ENCODE peak calls at places on chromosomes 3 and 15, in nine cellular contexts. One of them, this sample, is unnamed.
A peak's percentile ranks its signal among the peaks of the same experiment; 100 is the strongest.

GRCh38 chr3:111165411-111165810 is 93.8 kb downstream of the NECTIN3 start:
- DNase-seq in esophagus squamous epithelium: no peak
- DNase-seq in tibial artery: no peak
- DNase-seq in astrocyte of the spinal cord: no peak
- DNase-seq in foreskin fibroblast: no peak
- DNase-seq in mucosa of descending colon: no peak
- DNase-seq in A549: no peak
- DNase-seq in ovary: no peak
- DNase-seq in hepatocyte: no peak
- DNase-seq in this sample: no peak

GRCh38 chr15:69107025-69107620 is 53.3 kb upstream of the GLCE start:
- DNase-seq in ovary: no peak
- DNase-seq in foreskin fibroblast: no peak
- DNase-seq in A549: no peak
- DNase-seq in astrocyte of the spinal cord: no peak
- DNase-seq in hepatocyte: peak; percentile 33
- DNase-seq in mucosa of descending colon: no peak
- DNase-seq in tibial artery: no peak
- DNase-seq in esophagus squamous epithelium: no peak
- DNase-seq in this sample: no peak

GRCh38 chr3:126131881-126132750 is 48.2 kb upstream of the SLC41A3 start:
- DNase-seq in esophagus squamous epithelium: no peak
- DNase-seq in A549: no peak
- DNase-seq in ovary: peak; percentile 14
- DNase-seq in mucosa of descending colon: peak; percentile 6
- DNase-seq in hepatocyte: no peak
- DNase-seq in tibial artery: peak; percentile 14
- DNase-seq in foreskin fibroblast: no peak
- DNase-seq in astrocyte of the spinal cord: no peak
- DNase-seq in this sample: no peak

GRCh38 chr15:42148808-42149492 is 7.5 kb downstream of the PLA2G4F start:
- DNase-seq in esophagus squamous epithelium: no peak
- DNase-seq in mucosa of descending colon: no peak
- DNase-seq in hepatocyte: no peak
- DNase-seq in A549: no peak
- DNase-seq in tibial artery: no peak
- DNase-seq in ovary: no peak
- DNase-seq in astrocyte of the spinal cord: no peak
- DNase-seq in foreskin fibroblast: no peak
- DNase-seq in this sample: no peak

GRCh38 chr3:185250247-185250646 is 3.6 kb downstream of the EHHADH start:
- DNase-seq in foreskin fibroblast: no peak
- DNase-seq in esophagus squamous epithelium: no peak
- DNase-seq in hepatocyte: no peak
- DNase-seq in ovary: no peak
- DNase-seq in A549: no peak
- DNase-seq in mucosa of descending colon: no peak
- DNase-seq in astrocyte of the spinal cord: no peak
- DNase-seq in tibial artery: no peak
- DNase-seq in this sample: no peak

GRCh38 chr15:84598993-84599392 is 1.8 kb upstream of the ZSCAN2 start:
- DNase-seq in tibial artery: no peak
- DNase-seq in hepatocyte: peak; percentile 74
- DNase-seq in A549: peak; percentile 95
- DNase-seq in esophagus squamous epithelium: no peak
- DNase-seq in mucosa of descending colon: peak; percentile 42
- DNase-seq in foreskin fibroblast: peak; percentile 80
- DNase-seq in ovary: peak; percentile 37
- DNase-seq in astrocyte of the spinal cord: peak; percentile 56
- DNase-seq in this sample: no peak

GRCh38 chr3:72458365-72458764 is 389.9 kb downstream of the SHQ1 start:
- DNase-seq in foreskin fibroblast: no peak
- DNase-seq in mucosa of descending colon: peak; percentile 69
- DNase-seq in ovary: no peak
- DNase-seq in esophagus squamous epithelium: no peak
- DNase-seq in A549: no peak
- DNase-seq in astrocyte of the spinal cord: no peak
- DNase-seq in hepatocyte: peak; percentile 30
- DNase-seq in tibial artery: no peak
- DNase-seq in this sample: no peak

GRCh38 chr3:150210461-150211110 is 197.5 kb upstream of the TSC22D2 start:
- DNase-seq in A549: no peak
- DNase-seq in esophagus squamous epithelium: no peak
- DNase-seq in tibial artery: no peak
- DNase-seq in foreskin fibroblast: no peak
- DNase-seq in mucosa of descending colon: no peak
- DNase-seq in ovary: no peak
- DNase-seq in hepatocyte: no peak
- DNase-seq in astrocyte of the spinal cord: no peak
- DNase-seq in this sample: no peak

GRCh38 chr3:172577962-172578560 is 54.8 kb upstream of the TNFSF10 start:
- DNase-seq in foreskin fibroblast: no peak
- DNase-seq in hepatocyte: no peak
- DNase-seq in mucosa of descending colon: no peak
- DNase-seq in esophagus squamous epithelium: no peak
- DNase-seq in ovary: no peak
- DNase-seq in tibial artery: no peak
- DNase-seq in astrocyte of the spinal cord: no peak
- DNase-seq in A549: no peak
- DNase-seq in this sample: peak; percentile 11

GRCh38 chr3:18445421-18446066 is 20.4 kb upstream of the SATB1 start:
- DNase-seq in mucosa of descending colon: no peak
- DNase-seq in tibial artery: no peak
- DNase-seq in astrocyte of the spinal cord: no peak
- DNase-seq in esophagus squamous epithelium: no peak
- DNase-seq in foreskin fibroblast: peak; percentile 9
- DNase-seq in hepatocyte: peak; percentile 18
- DNase-seq in A549: no peak
- DNase-seq in ovary: peak; percentile 20
- DNase-seq in this sample: peak; percentile 67

GRCh38 chr3:127264292-127264691 is 23.6 kb downstream of the PRR20G start:
- DNase-seq in tibial artery: no peak
- DNase-seq in hepatocyte: no peak
- DNase-seq in A549: peak; percentile 7
- DNase-seq in astrocyte of the spinal cord: no peak
- DNase-seq in esophagus squamous epithelium: no peak
- DNase-seq in ovary: no peak
- DNase-seq in mucosa of descending colon: no peak
- DNase-seq in foreskin fibroblast: no peak
- DNase-seq in this sample: no peak

GRCh38 chr3:53850895-53851294 is 4.5 kb downstream of the IL17RB start:
- DNase-seq in mucosa of descending colon: no peak
- DNase-seq in A549: no peak
- DNase-seq in esophagus squamous epithelium: no peak
- DNase-seq in hepatocyte: peak; percentile 50
- DNase-seq in ovary: peak; percentile 70
- DNase-seq in foreskin fibroblast: peak; percentile 74
- DNase-seq in astrocyte of the spinal cord: peak; percentile 11
- DNase-seq in tibial artery: no peak
- DNase-seq in this sample: no peak

GRCh38 chr15:23038741-23039150 is 623 bp downstream of the TUBGCP5 start:
- DNase-seq in ovary: no peak
- DNase-seq in foreskin fibroblast: peak; percentile 70
- DNase-seq in astrocyte of the spinal cord: peak; percentile 63
- DNase-seq in mucosa of descending colon: no peak
- DNase-seq in tibial artery: no peak
- DNase-seq in A549: peak; percentile 67
- DNase-seq in hepatocyte: peak; percentile 23
- DNase-seq in esophagus squamous epithelium: no peak
- DNase-seq in this sample: peak; percentile 13

GRCh38 chr15:60362318-60363023 is 35.3 kb downstream of the ANXA2 start:
- DNase-seq in ovary: no peak
- DNase-seq in astrocyte of the spinal cord: peak; percentile 69
- DNase-seq in hepatocyte: no peak
- DNase-seq in esophagus squamous epithelium: no peak
- DNase-seq in foreskin fibroblast: peak; percentile 91
- DNase-seq in tibial artery: no peak
- DNase-seq in mucosa of descending colon: no peak
- DNase-seq in A549: peak; percentile 64
- DNase-seq in this sample: no peak

GRCh38 chr15:47987908-47988532 is 132.8 kb upstream of the SLC24A5 start:
- DNase-seq in mucosa of descending colon: no peak
- DNase-seq in ovary: peak; percentile 34
- DNase-seq in esophagus squamous epithelium: no peak
- DNase-seq in A549: peak; percentile 4
- DNase-seq in tibial artery: no peak
- DNase-seq in hepatocyte: peak; percentile 79
- DNase-seq in foreskin fibroblast: peak; percentile 78
- DNase-seq in astrocyte of the spinal cord: peak; percentile 71
- DNase-seq in this sample: peak; percentile 39

GRCh38 chr3:12430086-12430485 is 54.2 kb upstream of the TSEN2 start:
- DNase-seq in A549: no peak
- DNase-seq in hepatocyte: no peak
- DNase-seq in foreskin fibroblast: no peak
- DNase-seq in mucosa of descending colon: no peak
- DNase-seq in tibial artery: no peak
- DNase-seq in ovary: no peak
- DNase-seq in astrocyte of the spinal cord: no peak
- DNase-seq in esophagus squamous epithelium: no peak
- DNase-seq in this sample: no peak

GRCh38 chr3:51581529-51581928 is 43.0 kb downstream of the RAD54L2 start:
- DNase-seq in ovary: no peak
- DNase-seq in hepatocyte: peak; percentile 18
- DNase-seq in foreskin fibroblast: peak; percentile 51
- DNase-seq in esophagus squamous epithelium: no peak
- DNase-seq in A549: no peak
- DNase-seq in tibial artery: no peak
- DNase-seq in mucosa of descending colon: no peak
- DNase-seq in astrocyte of the spinal cord: no peak
- DNase-seq in this sample: no peak

GRCh38 chr3:30631237-30631961 is 25.0 kb downstream of the TGFBR2 start:
- DNase-seq in foreskin fibroblast: peak; percentile 48
- DNase-seq in mucosa of descending colon: peak; percentile 33
- DNase-seq in hepatocyte: no peak
- DNase-seq in ovary: no peak
- DNase-seq in tibial artery: no peak
- DNase-seq in astrocyte of the spinal cord: no peak
- DNase-seq in esophagus squamous epithelium: no peak
- DNase-seq in A549: no peak
- DNase-seq in this sample: peak; percentile 41

GRCh38 chr3:48398701-48399386 is 26.8 kb downstream of the FBXW12 start:
- DNase-seq in hepatocyte: peak; percentile 3
- DNase-seq in mucosa of descending colon: peak; percentile 19
- DNase-seq in esophagus squamous epithelium: no peak
- DNase-seq in tibial artery: no peak
- DNase-seq in foreskin fibroblast: no peak
- DNase-seq in ovary: no peak
- DNase-seq in astrocyte of the spinal cord: no peak
- DNase-seq in A549: no peak
- DNase-seq in this sample: no peak
- TF ChIP-seq CTCF in hepatocyte: no peak
- TF ChIP-seq CTCF in mucosa of descending colon: no peak
- TF ChIP-seq CTCF in esophagus squamous epithelium: no peak
- TF ChIP-seq CTCF in tibial artery: no peak
- TF ChIP-seq CTCF in foreskin fibroblast: no peak
- TF ChIP-seq CTCF in ovary: no peak
- TF ChIP-seq CTCF in astrocyte of the spinal cord: no peak
- TF ChIP-seq CTCF in A549: no peak
- TF ChIP-seq CTCF in this sample: no peak

DNA sequence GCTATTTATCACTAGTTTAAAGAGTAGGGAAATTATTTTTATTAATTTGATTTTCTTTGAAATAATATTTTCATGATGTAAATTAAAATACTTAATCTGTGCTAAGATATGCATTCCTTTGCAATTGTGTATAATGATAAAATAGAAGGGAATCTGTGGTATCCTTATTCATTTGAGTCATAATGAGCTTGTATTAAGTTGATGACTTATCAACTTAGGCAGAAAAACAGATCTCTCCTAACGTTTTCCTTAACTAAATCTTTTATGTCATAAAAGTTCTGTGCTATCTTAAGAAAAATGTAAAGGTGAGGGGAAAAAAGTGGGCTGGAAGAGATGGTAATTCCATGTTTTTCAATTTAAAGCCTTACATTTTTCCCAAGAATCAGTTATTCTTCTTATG is 1.9 kb downstream of the FGF7 start:
- DNase-seq in foreskin fibroblast: no peak
- DNase-seq in tibial artery: no peak
- DNase-seq in astrocyte of the spinal cord: no peak
- DNase-seq in mucosa of descending colon: no peak
- DNase-seq in esophagus squamous epithelium: no peak
- DNase-seq in ovary: no peak
- DNase-seq in hepatocyte: no peak
- DNase-seq in A549: no peak
- DNase-seq in this sample: no peak
- H3K4me3 ChIP-seq in foreskin fibroblast: peak overlapping the region; percentile 76
- H3K4me3 ChIP-seq in tibial artery: peak overlapping the region; percentile 22
- H3K4me3 ChIP-seq in astrocyte of the spinal cord: no peak overlapping the region
- H3K4me3 ChIP-seq in mucosa of descending colon: no peak overlapping the region
- H3K4me3 ChIP-seq in esophagus squamous epithelium: no peak overlapping the region
- H3K4me3 ChIP-seq in ovary: peak overlapping the region; percentile 51
- H3K4me3 ChIP-seq in hepatocyte: peak overlapping the region; percentile 8
- H3K4me3 ChIP-seq in A549: no peak overlapping the region
- H3K4me3 ChIP-seq in this sample: no peak overlapping the region

GRCh38 chr3:64262574-64263114 is 37.4 kb upstream of the PRICKLE2 start:
- DNase-seq in astrocyte of the spinal cord: no peak
- DNase-seq in esophagus squamous epithelium: no peak
- DNase-seq in hepatocyte: no peak
- DNase-seq in A549: no peak
- DNase-seq in mucosa of descending colon: no peak
- DNase-seq in ovary: no peak
- DNase-seq in tibial artery: no peak
- DNase-seq in foreskin fibroblast: no peak
- DNase-seq in this sample: no peak
- TF ChIP-seq CTCF in astrocyte of the spinal cord: peak; percentile 2
- TF ChIP-seq CTCF in esophagus squamous epithelium: no peak
- TF ChIP-seq CTCF in hepatocyte: no peak
- TF ChIP-seq CTCF in A549: no peak
- TF ChIP-seq CTCF in mucosa of descending colon: no peak
- TF ChIP-seq CTCF in ovary: no peak
- TF ChIP-seq CTCF in tibial artery: no peak
- TF ChIP-seq CTCF in foreskin fibroblast: no peak
- TF ChIP-seq CTCF in this sample: no peak

GRCh38 chr3:9778518-9779129 is 8.9 kb upstream of the CAMK1 start:
- DNase-seq in A549: no peak
- DNase-seq in foreskin fibroblast: peak; percentile 75
- DNase-seq in esophagus squamous epithelium: no peak
- DNase-seq in hepatocyte: no peak
- DNase-seq in astrocyte of the spinal cord: no peak
- DNase-seq in ovary: no peak
- DNase-seq in tibial artery: no peak
- DNase-seq in mucosa of descending colon: no peak
- DNase-seq in this sample: no peak

GRCh38 chr3:9780451-9780797 is 10.7 kb upstream of the CAMK1 start:
- DNase-seq in ovary: no peak
- DNase-seq in hepatocyte: no peak
- DNase-seq in foreskin fibroblast: no peak
- DNase-seq in A549: no peak
- DNase-seq in astrocyte of the spinal cord: no peak
- DNase-seq in esophagus squamous epithelium: no peak
- DNase-seq in tibial artery: no peak
- DNase-seq in mucosa of descending colon: no peak
- DNase-seq in this sample: no peak

GRCh38 chr3:9779721-9780450 is 10.1 kb upstream of the CAMK1 start:
- DNase-seq in tibial artery: no peak
- DNase-seq in mucosa of descending colon: no peak
- DNase-seq in esophagus squamous epithelium: no peak
- DNase-seq in foreskin fibroblast: no peak
- DNase-seq in ovary: no peak
- DNase-seq in hepatocyte: no peak
- DNase-seq in astrocyte of the spinal cord: no peak
- DNase-seq in A549: no peak
- DNase-seq in this sample: peak; percentile 95

GRCh38 chr3:9778102-9778501 is 8.4 kb upstream of the CAMK1 start:
- DNase-seq in mucosa of descending colon: no peak
- DNase-seq in esophagus squamous epithelium: no peak
- DNase-seq in tibial artery: no peak
- DNase-seq in foreskin fibroblast: peak; percentile 91
- DNase-seq in A549: no peak
- DNase-seq in astrocyte of the spinal cord: peak; percentile 62
- DNase-seq in hepatocyte: no peak
- DNase-seq in ovary: peak; percentile 50
- DNase-seq in this sample: peak; percentile 56

GRCh38 chr3:9779197-9779596 is 9.4 kb upstream of the CAMK1 start:
- DNase-seq in tibial artery: no peak
- DNase-seq in hepatocyte: no peak
- DNase-seq in ovary: no peak
- DNase-seq in esophagus squamous epithelium: no peak
- DNase-seq in mucosa of descending colon: no peak
- DNase-seq in A549: no peak
- DNase-seq in foreskin fibroblast: no peak
- DNase-seq in astrocyte of the spinal cord: no peak
- DNase-seq in this sample: no peak
- H3K4me3 ChIP-seq in tibial artery: no peak overlapping the region
- H3K4me3 ChIP-seq in hepatocyte: no peak overlapping the region
- H3K4me3 ChIP-seq in ovary: no peak overlapping the region
- H3K4me3 ChIP-seq in esophagus squamous epithelium: no peak overlapping the region
- H3K4me3 ChIP-seq in mucosa of descending colon: no peak overlapping the region
- H3K4me3 ChIP-seq in A549: no peak overlapping the region
- H3K4me3 ChIP-seq in foreskin fibroblast: no peak overlapping the region
- H3K4me3 ChIP-seq in astrocyte of the spinal cord: no peak overlapping the region
- H3K4me3 ChIP-seq in this sample: no peak overlapping the region

This sample was measured in HL-60.